ENCODE peak calls at places on chromosome 17, in four cellular contexts. One of them, this sample, is unnamed.

GRCh38 chr17:61750656-61751055 is 112.7 kb downstream of the BRIP1 start:
- DNase-seq in transverse colon: no peak
- DNase-seq in tibial nerve: no peak
- DNase-seq in stomach: no peak
- DNase-seq in this sample: no peak

GRCh38 chr17:80101160-80101945 is at the start of gene GAA:
- DNase-seq in transverse colon: peak
- DNase-seq in tibial nerve: peak
- DNase-seq in stomach: peak
- DNase-seq in this sample: peak

GRCh38 chr17:63694229-63694973 is 5.5 kb downstream of the LIMD2 start:
- DNase-seq in transverse colon: no peak
- DNase-seq in tibial nerve: no peak
- DNase-seq in stomach: no peak
- DNase-seq in this sample: no peak

GRCh38 chr17:2176484-2177175 is 121.7 kb downstream of the HIC1 start:
- DNase-seq in transverse colon: no peak
- DNase-seq in tibial nerve: no peak
- DNase-seq in stomach: no peak
- DNase-seq in this sample: no peak

GRCh38 chr17:82232322-82232785 is 3.5 kb downstream of the SLC16A3 start:
- DNase-seq in transverse colon: no peak
- DNase-seq in tibial nerve: no peak
- DNase-seq in stomach: no peak
- DNase-seq in this sample: no peak

GRCh38 chr17:5545051-5545987 is 39.0 kb downstream of the NLRP1 start:
- DNase-seq in transverse colon: no peak
- DNase-seq in tibial nerve: no peak
- DNase-seq in stomach: no peak
- DNase-seq in this sample: no peak

GRCh38 chr17:30530346-30531025 is 53.3 kb downstream of the GOSR1 start:
- DNase-seq in transverse colon: no peak
- DNase-seq in tibial nerve: no peak
- DNase-seq in stomach: no peak
- DNase-seq in this sample: no peak

GRCh38 chr17:63516910-63517824 is 6.0 kb upstream of the KCNH6 start:
- DNase-seq in transverse colon: no peak
- DNase-seq in tibial nerve: no peak
- DNase-seq in stomach: no peak
- DNase-seq in this sample: no peak

GRCh38 chr17:4715071-4715749 is 4.8 kb downstream of the ARRB2 start:
- DNase-seq in transverse colon: no peak
- DNase-seq in tibial nerve: no peak
- DNase-seq in stomach: no peak
- DNase-seq in this sample: no peak

GRCh38 chr17:9725575-9725974 is 65.8 kb downstream of the DHRS7C start:
- DNase-seq in transverse colon: no peak
- DNase-seq in tibial nerve: no peak
- DNase-seq in stomach: no peak
- DNase-seq in this sample: no peak

DNA sequence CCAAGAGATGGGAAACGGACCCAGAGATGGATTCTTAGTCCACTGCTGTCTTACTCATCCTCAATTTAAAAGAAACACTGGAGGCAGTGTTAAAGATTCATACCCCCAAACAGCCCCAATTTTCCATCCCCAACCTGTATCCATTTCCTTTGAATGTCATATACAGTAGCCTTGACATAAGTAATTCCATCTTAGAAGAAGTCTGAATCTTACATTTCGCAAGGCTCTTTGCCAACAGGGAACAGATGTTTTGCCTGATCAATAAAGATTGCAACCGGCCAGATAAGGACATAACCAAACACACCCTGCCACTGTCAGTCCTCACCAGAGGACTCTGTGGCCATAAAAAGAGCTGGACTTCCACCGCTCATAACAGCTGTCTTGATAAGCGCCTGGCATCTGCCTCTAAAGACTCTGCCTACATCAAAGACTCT is 59.1 kb upstream of the MED9 start:
- DNase-seq in transverse colon: peak
- DNase-seq in tibial nerve: no peak
- DNase-seq in stomach: no peak
- DNase-seq in this sample: no peak
- TF ChIP-seq EP300 in transverse colon: no peak
- TF ChIP-seq EP300 in tibial nerve: no peak
- TF ChIP-seq EP300 in stomach: no peak
- TF ChIP-seq EP300 in this sample: no peak

GRCh38 chr17:78132086-78132676 is 1.6 kb downstream of the TMC8 start:
- DNase-seq in transverse colon: peak
- DNase-seq in tibial nerve: no peak
- DNase-seq in stomach: peak
- DNase-seq in this sample: peak
- H3K27ac ChIP-seq in transverse colon: peak
- H3K27ac ChIP-seq in tibial nerve: peak
- H3K27ac ChIP-seq in stomach: peak
- H3K27ac ChIP-seq in this sample: peak

DNA sequence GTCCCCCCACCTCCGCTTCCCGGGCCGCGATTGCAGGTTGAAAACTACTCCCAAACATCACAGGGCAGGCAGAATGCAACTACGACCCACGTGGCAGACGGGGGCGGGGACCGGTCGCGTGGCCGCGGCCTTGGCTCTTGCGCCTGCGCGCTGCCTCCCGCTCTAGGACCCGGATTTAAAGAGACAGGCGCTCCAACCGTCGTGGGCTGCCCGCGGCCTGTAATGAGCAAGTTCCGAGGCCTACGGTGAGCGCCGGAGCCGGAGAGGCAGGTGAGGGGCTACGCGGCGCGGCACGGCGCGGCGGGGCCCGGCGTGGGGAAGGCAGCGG is at the start of gene LIG3:
- DNase-seq in transverse colon: peak
- DNase-seq in tibial nerve: peak
- DNase-seq in stomach: peak
- DNase-seq in this sample: peak
- TF ChIP-seq EP300 in transverse colon: no peak
- TF ChIP-seq EP300 in tibial nerve: no peak
- TF ChIP-seq EP300 in stomach: no peak
- TF ChIP-seq EP300 in this sample: no peak

GRCh38 chr17:50676065-50676975 is 31.4 kb downstream of the ANKRD40 start:
- DNase-seq in transverse colon: no peak
- DNase-seq in tibial nerve: no peak
- DNase-seq in stomach: no peak
- DNase-seq in this sample: no peak
- H3K27ac ChIP-seq in transverse colon: peak
- H3K27ac ChIP-seq in tibial nerve: no peak
- H3K27ac ChIP-seq in stomach: no peak
- H3K27ac ChIP-seq in this sample: no peak

DNA sequence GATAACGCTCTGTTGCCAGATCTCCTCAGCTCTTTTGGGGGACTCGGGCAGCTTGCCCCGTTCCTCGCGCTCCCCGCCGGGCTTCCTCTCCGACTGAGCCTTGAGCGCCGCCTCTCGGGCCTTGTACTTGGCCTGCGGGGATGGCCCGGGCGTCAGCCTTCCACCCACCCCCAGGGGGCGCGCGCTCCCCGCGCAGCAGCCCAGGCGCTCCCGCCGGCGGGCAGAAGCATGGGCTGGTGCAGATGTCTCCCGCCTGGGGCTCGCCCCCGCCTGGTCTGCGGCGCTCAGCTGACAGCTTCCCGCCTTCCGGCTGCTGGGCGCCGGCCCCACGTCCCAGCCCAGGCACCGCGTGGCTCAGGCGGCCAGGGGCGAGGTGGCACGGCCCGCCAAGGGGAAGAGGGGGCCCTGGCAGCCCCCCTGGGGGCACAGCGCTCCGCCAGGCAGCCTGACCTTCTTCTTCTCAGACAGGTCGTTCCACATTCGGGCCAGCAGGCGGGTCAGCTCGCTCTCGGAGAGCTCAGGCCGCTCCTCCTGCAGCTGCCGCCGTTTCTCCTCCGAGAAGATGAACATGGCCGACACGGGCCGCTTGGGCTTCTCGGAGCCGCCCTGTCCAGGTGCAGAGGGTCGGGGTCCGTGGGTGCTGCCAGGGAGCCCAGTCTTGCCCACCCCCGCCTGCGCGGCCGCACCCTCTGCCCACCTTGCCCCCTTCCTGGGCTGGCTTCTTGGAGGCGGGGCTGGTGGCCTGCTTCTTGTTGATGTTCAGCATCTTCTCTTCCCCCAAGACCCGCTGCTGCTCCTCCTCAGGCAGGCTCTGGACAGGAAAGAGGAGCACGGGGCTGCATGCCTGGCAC is 8.9 kb downstream of the UBTF start:
- DNase-seq in transverse colon: peak
- DNase-seq in tibial nerve: peak
- DNase-seq in stomach: peak
- DNase-seq in this sample: peak
- TF ChIP-seq EP300 in transverse colon: no peak
- TF ChIP-seq EP300 in tibial nerve: no peak
- TF ChIP-seq EP300 in stomach: no peak
- TF ChIP-seq EP300 in this sample: no peak

GRCh38 chr17:29225388-29225787 is 21.3 kb upstream of the CRYBA1 start:
- DNase-seq in transverse colon: no peak
- DNase-seq in tibial nerve: no peak
- DNase-seq in stomach: no peak
- DNase-seq in this sample: no peak
- H3K27ac ChIP-seq in transverse colon: no peak
- H3K27ac ChIP-seq in tibial nerve: no peak
- H3K27ac ChIP-seq in stomach: no peak
- H3K27ac ChIP-seq in this sample: no peak

GRCh38 chr17:18321309-18321708 is 6.2 kb downstream of the SMCR8 start:
- DNase-seq in transverse colon: no peak
- DNase-seq in tibial nerve: no peak
- DNase-seq in stomach: no peak
- DNase-seq in this sample: no peak

GRCh38 chr17:18318122-18318521 is 3.0 kb downstream of the SMCR8 start:
- DNase-seq in transverse colon: no peak
- DNase-seq in tibial nerve: no peak
- DNase-seq in stomach: no peak
- DNase-seq in this sample: no peak

GRCh38 chr17:18319604-18320256 is 4.6 kb downstream of the SMCR8 start:
- DNase-seq in transverse colon: no peak
- DNase-seq in tibial nerve: no peak
- DNase-seq in stomach: peak
- DNase-seq in this sample: no peak

GRCh38 chr17:18320301-18320700 is 5.2 kb downstream of the SMCR8 start:
- DNase-seq in transverse colon: no peak
- DNase-seq in tibial nerve: no peak
- DNase-seq in stomach: no peak
- DNase-seq in this sample: no peak

GRCh38 chr17:18318771-18319450 is 3.8 kb downstream of the SMCR8 start:
- DNase-seq in transverse colon: no peak
- DNase-seq in tibial nerve: no peak
- DNase-seq in stomach: no peak
- DNase-seq in this sample: no peak
- TF ChIP-seq EP300 in transverse colon: no peak
- TF ChIP-seq EP300 in tibial nerve: no peak
- TF ChIP-seq EP300 in stomach: no peak
- TF ChIP-seq EP300 in this sample: no peak

GRCh38 chr17:39547713-39548478 is 59.8 kb downstream of the NEUROD2 start:
- DNase-seq in transverse colon: peak
- DNase-seq in tibial nerve: peak
- DNase-seq in stomach: peak
- DNase-seq in this sample: peak

GRCh38 chr17:39548494-39548893 is 59.2 kb downstream of the NEUROD2 start:
- DNase-seq in transverse colon: no peak
- DNase-seq in tibial nerve: no peak
- DNase-seq in stomach: no peak
- DNase-seq in this sample: no peak

GRCh38 chr17:39551879-39552278 is 55.8 kb downstream of the NEUROD2 start:
- DNase-seq in transverse colon: no peak
- DNase-seq in tibial nerve: no peak
- DNase-seq in stomach: no peak
- DNase-seq in this sample: no peak

GRCh38 chr17:39555368-39555767 is 52.4 kb downstream of the NEUROD2 start:
- DNase-seq in transverse colon: no peak
- DNase-seq in tibial nerve: no peak
- DNase-seq in stomach: no peak
- DNase-seq in this sample: no peak

GRCh38 chr17:39553326-39553945 is 54.3 kb downstream of the NEUROD2 start:
- DNase-seq in transverse colon: no peak
- DNase-seq in tibial nerve: no peak
- DNase-seq in stomach: no peak
- DNase-seq in this sample: no peak
- H3K27ac ChIP-seq in transverse colon: no peak
- H3K27ac ChIP-seq in tibial nerve: no peak
- H3K27ac ChIP-seq in stomach: no peak
- H3K27ac ChIP-seq in this sample: no peak

GRCh38 chr17:65496801-65497200 is 64.6 kb downstream of the AXIN2 start:
- DNase-seq in transverse colon: no peak
- DNase-seq in tibial nerve: no peak
- DNase-seq in stomach: no peak
- DNase-seq in this sample: no peak

GRCh38 chr17:65489413-65490170 is 71.9 kb downstream of the AXIN2 start:
- DNase-seq in transverse colon: no peak
- DNase-seq in tibial nerve: no peak
- DNase-seq in stomach: no peak
- DNase-seq in this sample: no peak

GRCh38 chr17:65498831-65499230 is 62.6 kb downstream of the AXIN2 start:
- DNase-seq in transverse colon: no peak
- DNase-seq in tibial nerve: no peak
- DNase-seq in stomach: no peak
- DNase-seq in this sample: no peak

DNA sequence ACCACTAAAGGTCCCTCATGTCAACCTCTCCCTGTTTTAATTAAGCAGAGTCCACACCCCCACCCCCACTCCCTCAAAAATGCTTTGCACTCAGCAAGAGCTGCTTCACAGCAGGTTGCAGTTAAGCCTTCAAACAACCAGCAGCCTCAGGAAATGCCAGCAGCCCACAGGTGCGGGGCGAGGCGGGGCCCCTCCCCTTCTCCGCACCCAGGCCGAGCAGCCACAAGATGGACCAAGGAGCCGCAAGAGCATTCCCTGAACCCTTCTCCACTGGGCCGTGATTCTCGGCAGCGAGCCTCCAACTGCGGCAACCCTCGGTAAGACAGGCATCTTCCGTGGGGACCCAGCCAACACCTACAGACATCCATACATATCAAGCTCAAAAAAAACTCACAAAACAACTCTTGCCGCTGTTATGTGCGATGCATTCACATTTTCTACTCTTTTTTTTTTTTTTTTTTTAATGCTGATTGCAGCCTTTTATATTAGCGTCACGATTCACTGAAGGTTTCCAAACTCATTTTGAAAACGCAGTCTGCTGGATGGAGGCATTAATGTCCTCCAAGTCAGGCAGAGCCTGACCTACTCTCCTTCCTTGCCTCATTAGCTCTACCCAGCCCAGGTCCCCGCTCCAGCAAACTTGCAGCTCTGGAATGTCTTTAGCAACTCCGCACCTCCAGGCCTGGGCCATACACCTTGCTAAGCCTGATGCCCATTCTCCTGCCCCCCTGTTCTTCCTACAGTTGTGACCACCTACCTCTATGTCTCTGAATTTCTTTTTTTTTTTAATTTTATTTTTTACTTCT is 66.0 kb downstream of the AXIN2 start:
- DNase-seq in transverse colon: peak
- DNase-seq in tibial nerve: no peak
- DNase-seq in stomach: no peak
- DNase-seq in this sample: peak
- TF ChIP-seq EP300 in transverse colon: no peak
- TF ChIP-seq EP300 in tibial nerve: no peak
- TF ChIP-seq EP300 in stomach: no peak
- TF ChIP-seq EP300 in this sample: no peak

This sample was measured in upper lobe of left lung.